ENCODE peak calls at places on chromosomes 7 and 10, in nine cellular contexts. S, R, J, L, O, V, K, E and C are unnamed samples.

GRCh38 chr7:84784450-84784849 is 402.4 kb downstream of the SEMA3D start:
- DNase-seq in S (no peak), E (no peak), L (no peak), O (no peak), K (no peak), R (no peak), V (no peak), J (no peak), C (no peak)

GRCh38 chr10:69087600-69088470 is at the start of gene SRGN:
- DNase-seq in O (no peak), K (no peak), L (peak; percentile 66), V (no peak), S (no peak), J (no peak), R (peak; percentile 54), E (peak; percentile 84), C (peak; percentile 92)

GRCh38 chr10:102935939-102936605 is 18.0 kb downstream of the CNNM2 start:
- DNase-seq in R (no peak), E (no peak), J (no peak), L (no peak), V (no peak), S (no peak), K (no peak), O (no peak), C (no peak)

GRCh38 chr10:118045842-118046490 is 775 bp downstream of the RAB11FIP2 start:
- DNase-seq in J (no peak), L (no peak), S (no peak), E (peak; percentile 38), V (peak; percentile 4), R (peak; percentile 18), O (peak; percentile 42), K (no peak), C (peak; percentile 54)

GRCh38 chr10:26544932-26545331 is 106.8 kb downstream of the APBB1IP start:
- DNase-seq in O (no peak), L (no peak), R (no peak), E (no peak), J (no peak), S (no peak), K (no peak), V (no peak), C (no peak)

GRCh38 chr10:131928248-131929095 is 27.7 kb downstream of the PPP2R2D start:
- DNase-seq in R (peak; percentile 34), K (no peak), L (no peak), E (peak; percentile 49), O (no peak), J (no peak), S (no peak), V (no peak), C (no peak)

GRCh38 chr10:12471135-12471534 is 121.8 kb downstream of the CAMK1D start:
- DNase-seq in J (no peak), O (no peak), S (no peak), K (no peak), R (no peak), V (no peak), L (no peak), E (no peak), C (no peak)

GRCh38 chr7:131067220-131067619 is 260.5 kb upstream of the MKLN1 start:
- DNase-seq in J (no peak), V (no peak), S (no peak), O (no peak), L (no peak), E (no peak), K (no peak), R (no peak), C (peak; percentile 63)

GRCh38 chr10:80173441-80173840 is 31.9 kb downstream of the ANXA11 start:
- DNase-seq in S (peak; percentile 86), E (no peak), O (no peak), V (no peak), R (no peak), J (no peak), L (no peak), K (no peak), C (no peak)